ENCODE peak calls at places on chromosome 9, in four cellular contexts. V, I, X and D are unnamed samples.
A peak's percentile ranks its signal among the peaks of the same experiment; 100 is the strongest.

GRCh38 chr9:37910271-37910670 is 6.3 kb upstream of the SLC25A51 start:
- DNase-seq in V (no peak), I (no peak), X (peak; percentile 35), D (no peak)

GRCh38 chr9:33868430-33869000 is 51.6 kb downstream of the UBE2R2 start:
- DNase-seq in V (no peak), I (no peak), X (no peak), D (no peak)

GRCh38 chr9:111621895-111622480 is 9.1 kb upstream of the DNAJC25 start:
- DNase-seq in V (peak; percentile 46), I (peak; percentile 45), X (peak; percentile 83), D (peak; percentile 56)

GRCh38 chr9:92438900-92439526 is 14.7 kb upstream of the OMD start:
- DNase-seq in V (peak; percentile 16), I (no peak), X (no peak), D (no peak)

GRCh38 chr9:35814106-35814840 is 569 bp downstream of the HINT2 start:
- DNase-seq in V (peak; percentile 80), I (peak; percentile 74), X (peak; percentile 90), D (peak; percentile 79)

GRCh38 chr9:112048924-112049785 is 125.9 kb downstream of the SUSD1 start:
- DNase-seq in V (no peak), I (peak; percentile 39), X (no peak), D (no peak)

GRCh38 chr9:37395229-37395628 is 27.3 kb upstream of the GRHPR start:
- DNase-seq in V (no peak), I (no peak), X (no peak), D (no peak)

GRCh38 chr9:126343271-126343700 is 16.7 kb downstream of the MVB12B start:
- DNase-seq in V (peak; percentile 50), I (no peak), X (no peak), D (no peak)

GRCh38 chr9:109579191-109579948 is 81.3 kb upstream of the PTPN3 start:
- DNase-seq in V (peak; percentile 28), I (no peak), X (no peak), D (no peak)

GRCh38 chr9:15606667-15607472 is 54.0 kb downstream of the CCDC171 start:
- DNase-seq in V (peak; percentile 50), I (no peak), X (no peak), D (no peak)

GRCh38 chr9:107905313-107906027 is 415.9 kb upstream of the KLF4 start:
- DNase-seq in V (no peak), I (no peak), X (no peak), D (no peak)

GRCh38 chr9:136659861-136660784 is 2.6 kb upstream of the EGFL7 start:
- DNase-seq in V (no peak), I (no peak), X (no peak), D (no peak)

GRCh38 chr9:21965401-21965951 is 28.7 kb downstream of the CDKN2A start:
- DNase-seq in V (peak; percentile 81), I (peak; percentile 67), X (peak; percentile 68), D (peak; percentile 81)

GRCh38 chr9:91902465-91903125 is 47.4 kb downstream of the ROR2 start:
- DNase-seq in V (peak; percentile 28), I (no peak), X (no peak), D (no peak)

GRCh38 chr9:2017459-2018161 is 2.5 kb downstream of the SMARCA2 start:
- DNase-seq in V (peak; percentile 82), I (peak; percentile 80), X (peak; percentile 89), D (peak; percentile 85)

GRCh38 chr9:108087781-108088180 is 598.2 kb upstream of the KLF4 start:
- DNase-seq in V (no peak), I (no peak), X (no peak), D (no peak)

GRCh38 chr9:132802121-132802795 is 75.8 kb downstream of the AK8 start:
- DNase-seq in V (no peak), I (no peak), X (peak; percentile 42), D (no peak)

GRCh38 chr9:734831-735511 is 106.5 kb upstream of the DMRT1 start:
- DNase-seq in V (peak; percentile 56), I (no peak), X (no peak), D (peak; percentile 37)

GRCh38 chr9:20507431-20507830 is 114.9 kb downstream of the MLLT3 start:
- DNase-seq in V (no peak), I (no peak), X (no peak), D (no peak)

GRCh38 chr9:113274474-113275146 is 762 bp downstream of the CDC26 start:
- DNase-seq in V (peak; percentile 86), I (no peak), X (no peak), D (peak; percentile 22)

GRCh38 chr9:116223926-116224325 is 70.3 kb downstream of the PAPPA start:
- DNase-seq in V (no peak), I (no peak), X (no peak), D (no peak)

DNA sequence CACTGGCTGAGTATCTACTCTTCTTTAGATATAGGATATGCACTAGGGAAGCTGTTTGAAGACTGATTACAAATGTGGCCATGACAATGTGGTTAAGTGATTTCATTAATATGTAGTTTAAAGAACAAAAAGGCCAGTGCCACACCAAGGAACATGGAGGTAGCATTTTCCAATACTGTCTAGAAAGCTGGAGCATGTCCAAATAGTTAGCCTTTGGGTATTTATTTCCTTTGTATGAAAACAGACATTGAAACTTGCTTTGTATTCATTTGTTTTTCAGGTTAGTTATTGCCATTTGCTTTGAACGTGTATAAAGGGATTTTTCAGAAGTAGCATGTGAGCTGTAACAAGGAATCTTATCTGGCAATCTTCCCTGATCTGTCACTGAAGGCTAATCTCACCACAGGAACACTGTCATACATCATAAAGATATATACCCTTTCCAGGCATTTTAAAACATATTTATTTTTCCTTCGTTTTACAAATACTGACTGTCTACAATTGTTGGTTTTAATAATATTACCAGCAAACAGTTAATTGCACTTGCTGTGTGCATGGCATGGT is 93.4 kb downstream of the PLPPR1 start:
- DNase-seq in V (no peak), I (no peak), X (no peak), D (no peak)
- H3K9me3 ChIP-seq in V (no peaks in the 10 kb centered on the region), I (no peaks in the 10 kb centered on the region), X (no peaks in the 10 kb centered on the region), D (no peaks in the 10 kb centered on the region)

GRCh38 chr9:137916540-137916939 is 39.0 kb downstream of the CACNA1B start:
- DNase-seq in V (no peak), I (no peak), X (peak; percentile 33), D (no peak)
- H3K9me3 ChIP-seq in V (no peaks in the 10 kb centered on the region), I (no peaks in the 10 kb centered on the region), X (no peaks in the 10 kb centered on the region), D (no peaks in the 10 kb centered on the region)

DNA sequence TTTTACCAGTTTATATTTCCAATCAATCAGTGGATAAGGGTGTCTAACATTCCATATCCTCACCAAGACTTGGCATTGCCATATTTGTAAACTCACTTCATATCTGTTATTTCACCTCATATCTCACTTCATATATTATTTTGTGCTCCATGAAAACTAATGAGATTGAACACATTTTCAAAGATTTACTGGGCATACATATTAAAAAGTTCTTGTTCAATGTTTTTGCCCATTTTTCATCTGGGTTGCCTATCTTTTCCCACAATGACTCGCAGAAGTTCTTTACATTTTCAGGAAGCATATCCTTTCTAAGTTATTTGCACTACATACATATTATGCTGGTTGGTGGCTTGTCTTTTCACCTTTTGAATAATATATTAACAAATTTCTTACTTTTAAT is 15.3 kb downstream of the ZNF510 start:
- DNase-seq in V (no peak), I (no peak), X (no peak), D (no peak)
- H3K9me3 ChIP-seq in V (peaks cover 100% of the 10 kb centered on the region), I (peaks cover 77% of the 10 kb centered on the region), X (peaks cover 5% of the 10 kb centered on the region), D (no peaks in the 10 kb centered on the region)

GRCh38 chr9:4062966-4063365 is 236.9 kb downstream of the GLIS3 start:
- DNase-seq in V (no peak), I (no peak), X (no peak), D (no peak)

GRCh38 chr9:4055055-4055454 is 244.8 kb downstream of the GLIS3 start:
- DNase-seq in V (no peak), I (no peak), X (no peak), D (no peak)

GRCh38 chr9:4061717-4062116 is 238.2 kb downstream of the GLIS3 start:
- DNase-seq in V (no peak), I (no peak), X (no peak), D (no peak)

DNA sequence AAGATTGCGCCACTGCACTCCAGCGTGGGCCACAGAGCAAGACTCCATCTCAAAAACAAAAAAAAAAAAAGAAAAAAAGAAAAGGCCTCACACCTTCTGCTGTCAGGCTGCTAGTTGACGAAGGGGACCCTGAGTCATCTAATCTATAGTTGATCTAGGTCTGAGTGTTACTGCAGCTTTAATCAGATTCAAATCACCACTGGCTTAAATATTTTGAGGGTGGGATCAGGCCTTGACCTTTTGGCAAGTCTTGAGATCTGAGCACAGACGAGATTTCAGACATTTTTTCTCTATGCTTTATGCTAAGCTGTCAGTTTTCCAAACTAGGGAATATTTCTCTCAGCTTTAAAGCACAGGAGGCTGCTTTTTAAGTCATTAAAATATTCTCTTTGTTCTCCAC is 240.9 kb downstream of the GLIS3 start:
- DNase-seq in V (no peak), I (no peak), X (no peak), D (no peak)
- H3K9me3 ChIP-seq in V (peaks cover 8% of the 10 kb centered on the region), I (no peaks in the 10 kb centered on the region), X (no peaks in the 10 kb centered on the region), D (no peaks in the 10 kb centered on the region)

GRCh38 chr9:96139592-96140251 is 162.3 kb downstream of the HSD17B3 start:
- DNase-seq in V (peak; percentile 86), I (peak; percentile 68), X (peak; percentile 73), D (peak; percentile 67)

GRCh38 chr9:96137666-96138429 is 164.1 kb downstream of the HSD17B3 start:
- DNase-seq in V (no peak), I (no peak), X (no peak), D (no peak)

GRCh38 chr9:96141666-96142065 is 160.3 kb downstream of the HSD17B3 start:
- DNase-seq in V (no peak), I (no peak), X (no peak), D (no peak)

GRCh38 chr9:96138616-96139015 is 163.4 kb downstream of the HSD17B3 start:
- DNase-seq in V (no peak), I (no peak), X (no peak), D (no peak)

GRCh38 chr9:96140401-96141180 is 161.4 kb downstream of the HSD17B3 start:
- DNase-seq in V (peak; percentile 69), I (peak; percentile 41), X (no peak), D (peak; percentile 51)
- H3K9me3 ChIP-seq in V (no peaks in the 10 kb centered on the region), I (no peaks in the 10 kb centered on the region), X (no peaks in the 10 kb centered on the region), D (no peaks in the 10 kb centered on the region)

GRCh38 chr9:98335666-98336065 is 80.2 kb upstream of the TBC1D2 start:
- DNase-seq in V (no peak), I (no peak), X (no peak), D (no peak)
- H3K9me3 ChIP-seq in V (no peaks in the 10 kb centered on the region), I (no peaks in the 10 kb centered on the region), X (no peaks in the 10 kb centered on the region), D (no peaks in the 10 kb centered on the region)

GRCh38 chr9:17246770-17247169 is 111.9 kb downstream of the CNTLN start:
- DNase-seq in V (no peak), I (no peak), X (no peak), D (no peak)
- H3K9me3 ChIP-seq in V (peaks cover 7% of the 10 kb centered on the region), I (peaks cover 4% of the 10 kb centered on the region), X (no peaks in the 10 kb centered on the region), D (no peaks in the 10 kb centered on the region)

DNA sequence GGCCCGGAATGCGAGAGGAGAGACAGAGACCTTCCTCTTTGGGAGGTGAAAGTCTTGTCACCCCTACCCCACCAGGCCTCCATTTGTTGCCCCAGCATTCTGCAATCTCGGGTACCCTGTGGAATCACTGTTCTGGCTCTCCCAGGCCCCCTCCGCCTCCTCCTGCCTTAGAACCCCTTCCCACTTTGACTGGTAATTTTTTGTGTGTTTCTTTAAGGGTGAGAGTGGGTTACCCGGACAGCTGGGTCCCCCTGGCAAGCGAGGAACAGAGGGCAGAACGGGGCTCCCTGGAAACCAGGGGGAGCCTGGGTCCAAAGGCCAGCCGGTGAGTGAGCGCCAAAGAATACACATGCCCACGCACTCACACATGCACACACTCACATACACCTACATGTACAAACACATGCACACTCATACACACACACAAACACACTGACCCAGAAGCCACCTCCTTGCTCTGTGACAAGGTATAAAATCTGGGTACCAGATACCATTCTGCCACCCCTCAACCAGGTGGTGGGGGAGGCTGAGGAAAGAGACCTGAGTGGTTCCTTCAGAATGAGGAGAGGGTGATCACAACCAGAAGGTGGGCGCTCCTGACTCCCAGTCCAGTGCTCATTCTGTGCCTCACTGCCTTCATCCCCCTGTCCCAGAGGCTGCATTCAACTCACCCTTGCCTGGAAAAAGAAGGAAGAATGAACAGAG is 30.9 kb upstream of the ORM1 start:
- DNase-seq in V (no peak), I (no peak), X (peak; percentile 28), D (no peak)
- H3K9me3 ChIP-seq in V (peaks cover 8% of the 10 kb centered on the region), I (no peaks in the 10 kb centered on the region), X (no peaks in the 10 kb centered on the region), D (no peaks in the 10 kb centered on the region)